ENCODE peak calls at places on chromosomes 4 and X, in eight cellular contexts. S is bronchial epithelial cell, A is cardiac fibroblast, F is WTC11, M is fibroblast of mammary gland, O is breast epithelium, V is MCF 10A, Z is osteocyte. Y is an unnamed sample.

GRCh38 chrX:153519569-153520285 is 2.3 kb downstream of the ATP2B3 start:
- DNase-seq in S (no peak), A (no peak), F (no peak), M (peak), O (no peak), V (no peak), Z (no peak), Y (no peak)

GRCh38 chr4:95093460-95093859 is 335.7 kb downstream of the BMPR1B start:
- DNase-seq in S (no peak), A (no peak), F (no peak), M (no peak), O (no peak), V (no peak), Z (no peak), Y (no peak)

GRCh38 chr4:145132521-145133098 is 34.5 kb downstream of the ABCE1 start:
- DNase-seq in S (no peak), A (peak), F (no peak), M (peak), O (no peak), V (peak), Z (no peak), Y (no peak)

GRCh38 chr4:186727977-186728519 is 4.4 kb upstream of the FAT1 start:
- DNase-seq in S (peak), A (peak), F (peak), M (peak), O (no peak), V (peak), Z (no peak), Y (no peak)

GRCh38 chr4:110183058-110183457 is 15.4 kb downstream of the ELOVL6 start:
- DNase-seq in S (no peak), A (no peak), F (no peak), M (no peak), O (no peak), V (no peak), Z (no peak), Y (no peak)

GRCh38 chr4:82491251-82491960 is 61.0 kb downstream of the ENOPH1 start:
- DNase-seq in S (peak), A (no peak), F (no peak), M (peak), O (no peak), V (no peak), Z (no peak), Y (no peak)

GRCh38 chrX:22699591-22700091 is 300.1 kb upstream of the DDX53 start:
- DNase-seq in S (peak), A (peak), F (no peak), M (peak), O (no peak), V (no peak), Z (no peak), Y (no peak)

GRCh38 chr4:7383251-7383650 is 51.5 kb downstream of the PSAPL1 start:
- DNase-seq in S (no peak), A (no peak), F (no peak), M (no peak), O (no peak), V (no peak), Z (peak), Y (peak)

GRCh38 chr4:78309352-78309751 is 242.2 kb upstream of the ANXA3 start:
- DNase-seq in S (no peak), A (no peak), F (no peak), M (no peak), O (no peak), V (no peak), Z (no peak), Y (no peak)

GRCh38 chr4:172709376-172709775 is 459.2 kb upstream of the GALNT7 start:
- DNase-seq in S (no peak), A (no peak), F (peak), M (no peak), O (no peak), V (no peak), Z (no peak), Y (no peak)

GRCh38 chr4:174697164-174697563 is 131.9 kb downstream of the GLRA3 start:
- DNase-seq in S (no peak), A (no peak), F (no peak), M (peak), O (no peak), V (no peak), Z (no peak), Y (no peak)

GRCh38 chr4:161222889-161223288 is 940.9 kb downstream of the FSTL5 start:
- DNase-seq in S (no peak), A (no peak), F (no peak), M (no peak), O (no peak), V (no peak), Z (no peak), Y (no peak)

GRCh38 chr4:53622739-53623151 is 31.5 kb upstream of the LNX1 start:
- DNase-seq in S (peak), A (peak), F (no peak), M (peak), O (no peak), V (peak), Z (no peak), Y (no peak)

GRCh38 chr4:94274912-94275311 is 67.2 kb downstream of the SMARCAD1 start:
- DNase-seq in S (no peak), A (peak), F (no peak), M (peak), O (no peak), V (no peak), Z (no peak), Y (no peak)

GRCh38 chr4:77010841-77011354 is 61.3 kb downstream of the SEPTIN11 start:
- DNase-seq in S (peak), A (peak), F (no peak), M (peak), O (no peak), V (peak), Z (no peak), Y (no peak)

GRCh38 chrX:154019061-154019621 is 561 bp downstream of the IRAK1 start:
- DNase-seq in S (no peak), A (no peak), F (no peak), M (no peak), O (no peak), V (no peak), Z (no peak), Y (no peak)

DNA sequence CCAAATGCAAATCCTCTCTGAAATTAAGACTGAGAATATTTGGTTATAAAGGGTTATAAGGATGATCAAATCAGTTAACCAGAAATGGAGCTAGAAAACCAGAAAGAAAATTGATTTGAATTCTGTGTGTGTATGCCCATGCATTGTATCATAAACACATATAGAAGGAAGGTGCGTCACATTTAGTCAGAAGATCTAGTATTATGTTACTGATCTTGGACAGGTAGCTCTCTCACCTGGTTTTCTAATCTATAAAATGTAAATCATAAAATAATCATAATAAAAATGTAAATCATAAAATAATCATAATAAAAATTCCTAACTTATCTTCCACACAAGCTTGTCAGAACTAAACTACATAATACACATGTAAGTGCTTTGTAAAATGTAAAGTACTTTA is 78.8 kb downstream of the BMP3 start:
- DNase-seq in S (no peak), A (no peak), F (no peak), M (no peak), O (no peak), V (no peak), Z (no peak), Y (no peak)
- TF ChIP-seq CTCF in S (no peak), A (no peak), F (no peak), M (no peak), O (no peak), V (no peak), Z (no peak), Y (no peak)

DNA sequence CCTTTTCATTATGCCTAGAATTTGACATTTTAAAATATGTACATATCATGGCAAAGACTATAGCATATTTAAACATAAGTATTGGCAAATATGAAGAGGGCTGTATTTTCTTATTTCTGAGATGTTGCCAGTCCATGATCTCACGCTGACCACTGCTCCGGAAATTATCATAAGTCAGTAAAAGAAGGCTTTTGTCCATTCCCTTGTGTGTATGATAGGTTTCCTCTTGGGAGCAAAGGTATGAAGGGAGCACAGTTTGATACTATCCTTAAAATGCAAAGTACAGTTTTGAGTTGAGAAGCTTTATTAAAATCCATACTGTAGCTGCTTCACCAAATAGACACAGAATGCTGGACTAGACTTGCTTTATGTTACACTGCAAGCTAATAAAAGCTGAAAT is 52.6 kb upstream of the AGA start:
- DNase-seq in S (no peak), A (peak), F (no peak), M (no peak), O (no peak), V (no peak), Z (no peak), Y (no peak)
- TF ChIP-seq CTCF in S (no peak), A (no peak), F (no peak), M (no peak), O (no peak), V (no peak), Z (no peak), Y (no peak)

GRCh38 chr4:86497131-86497530 is 97.0 kb upstream of the PTPN13 start:
- DNase-seq in S (peak), A (peak), F (no peak), M (no peak), O (no peak), V (peak), Z (no peak), Y (no peak)

GRCh38 chr4:86498560-86499166 is 95.5 kb upstream of the PTPN13 start:
- DNase-seq in S (peak), A (peak), F (no peak), M (peak), O (no peak), V (peak), Z (no peak), Y (no peak)

GRCh38 chr4:86496094-86497060 is 97.7 kb upstream of the PTPN13 start:
- DNase-seq in S (peak), A (peak), F (peak), M (peak), O (no peak), V (peak), Z (no peak), Y (no peak)

GRCh38 chr4:86500527-86500926 is 93.6 kb upstream of the PTPN13 start:
- DNase-seq in S (peak), A (no peak), F (no peak), M (no peak), O (no peak), V (no peak), Z (no peak), Y (no peak)

DNA sequence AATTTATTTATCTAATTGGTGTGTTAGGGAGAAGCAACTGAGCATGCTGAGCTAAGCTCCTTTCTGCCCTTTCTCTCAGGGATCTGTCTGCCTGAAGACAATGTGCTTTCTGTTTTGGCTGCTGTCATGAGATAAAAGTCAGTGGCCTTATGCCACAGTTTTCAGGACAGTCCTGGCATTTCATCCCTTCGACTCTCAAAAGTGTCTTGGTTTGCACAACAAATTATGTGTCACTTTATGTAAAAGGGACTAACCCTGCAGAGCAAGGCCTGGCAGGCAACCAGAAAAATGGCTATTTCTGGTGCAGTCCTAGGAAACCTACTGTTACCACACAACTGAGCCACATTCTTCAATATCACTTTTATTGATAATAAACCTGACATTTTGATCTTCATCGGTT is 96.1 kb upstream of the PTPN13 start:
- DNase-seq in S (no peak), A (peak), F (no peak), M (no peak), O (no peak), V (peak), Z (no peak), Y (no peak)
- TF ChIP-seq CTCF in S (no peak), A (no peak), F (no peak), M (no peak), O (no peak), V (no peak), Z (no peak), Y (no peak)

GRCh38 chr4:189069782-189070181 is 870.9 kb upstream of the FRG1 start:
- DNase-seq in S (peak), A (no peak), F (no peak), M (no peak), O (no peak), V (no peak), Z (no peak), Y (no peak)

DNA sequence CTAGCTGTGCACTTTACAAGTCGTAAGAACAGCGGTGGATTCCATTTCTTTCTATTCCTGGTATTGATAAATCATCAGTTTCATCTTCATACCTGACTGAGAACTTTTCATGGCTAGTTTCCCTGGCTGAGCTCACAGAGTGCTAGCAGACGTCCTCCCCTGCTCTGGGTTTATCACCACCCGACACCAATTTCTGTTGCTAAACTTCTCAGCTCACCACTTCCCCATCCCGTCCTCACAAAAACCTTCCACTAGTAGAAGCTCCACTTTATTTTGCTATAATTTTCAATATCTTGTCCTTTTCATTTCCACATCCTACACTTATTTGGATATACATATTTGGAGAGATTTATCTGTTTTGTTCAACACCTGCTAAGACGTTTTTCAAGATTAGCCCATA is 869.4 kb upstream of the FRG1 start:
- DNase-seq in S (no peak), A (no peak), F (no peak), M (no peak), O (no peak), V (no peak), Z (no peak), Y (no peak)
- TF ChIP-seq CTCF in S (no peak), A (no peak), F (no peak), M (no peak), O (no peak), V (no peak), Z (no peak), Y (no peak)

DNA sequence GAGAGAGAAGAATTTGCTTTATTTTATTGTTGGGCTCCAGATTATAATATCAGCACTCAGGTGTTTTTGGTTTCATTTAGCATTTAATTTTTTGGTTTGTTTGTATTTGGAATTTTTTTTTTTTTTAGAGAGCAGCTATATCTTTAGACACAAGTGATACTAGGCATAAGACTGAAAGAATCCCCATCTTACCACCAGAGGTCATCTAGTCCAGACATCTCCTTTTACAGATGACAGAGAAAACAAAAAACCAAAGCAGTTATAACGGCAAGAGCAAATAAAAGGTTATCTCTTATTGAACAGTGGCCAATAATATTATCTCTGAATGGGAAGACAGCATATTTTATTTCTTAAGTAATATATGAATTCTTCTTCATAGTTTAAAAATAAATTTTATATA is 22.8 kb downstream of the USP38 start:
- DNase-seq in S (peak), A (peak), F (no peak), M (peak), O (no peak), V (peak), Z (no peak), Y (no peak)
- TF ChIP-seq CTCF in S (peak), A (peak), F (no peak), M (peak), O (peak), V (peak), Z (peak), Y (peak)

DNA sequence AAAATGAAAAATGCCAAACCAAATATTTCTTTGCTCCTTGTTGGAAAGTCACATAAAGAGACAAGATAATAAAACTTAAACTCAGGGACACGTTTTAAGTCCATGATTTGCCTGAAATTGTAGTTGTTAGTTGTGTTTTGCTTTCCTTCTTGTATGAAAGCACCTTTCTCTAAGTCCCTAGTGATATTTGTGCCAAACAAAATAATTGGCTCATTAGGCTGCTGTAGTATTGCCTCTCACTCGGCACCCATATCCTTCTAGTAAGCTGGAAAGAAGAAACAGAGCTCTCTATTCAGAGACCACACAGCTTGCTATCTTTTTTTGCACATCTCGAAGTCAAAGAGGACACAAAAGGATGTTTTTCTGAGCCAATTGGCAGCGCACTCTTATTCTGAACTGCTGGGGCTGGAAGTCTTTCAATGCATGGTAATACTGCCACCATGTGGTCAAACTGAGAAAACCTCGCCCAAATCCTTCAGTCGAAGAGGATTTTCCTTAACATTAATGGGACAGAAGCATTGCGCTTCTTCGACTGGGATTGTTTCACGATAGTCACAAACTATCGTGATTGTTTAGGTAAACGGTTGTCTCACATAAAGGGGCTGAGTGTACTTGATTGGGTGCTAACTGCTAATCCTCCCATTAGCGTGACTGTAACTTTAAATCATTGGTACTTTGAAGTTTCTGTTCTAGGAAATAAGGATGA is 571.9 kb upstream of the LCORL start:
- DNase-seq in S (peak), A (peak), F (peak), M (peak), O (no peak), V (peak), Z (no peak), Y (peak)
- TF ChIP-seq CTCF in S (peak), A (peak), F (peak), M (peak), O (peak), V (peak), Z (peak), Y (peak)

Y was measured in D721Med.